ENCODE peak calls at places on chromosome 10, in four cellular contexts. One of them, this sample, is unnamed.

GRCh38 chr10:84232376-84232775 is 7.0 kb upstream of the LRIT2 start:
- DNase-seq in NCI-H2029: no peak
- DNase-seq in endothelial cell: no peak
- DNase-seq in Karpas-422: no peak
- DNase-seq in this sample: no peak

GRCh38 chr10:53601260-53601875 is 828.8 kb upstream of the MBL2 start:
- DNase-seq in NCI-H2029: peak
- DNase-seq in endothelial cell: no peak
- DNase-seq in Karpas-422: peak
- DNase-seq in this sample: no peak

GRCh38 chr10:17238445-17239275 is 10.6 kb downstream of the VIM start:
- DNase-seq in NCI-H2029: no peak
- DNase-seq in endothelial cell: peak
- DNase-seq in Karpas-422: no peak
- DNase-seq in this sample: no peak

GRCh38 chr10:92886334-92886961 is 38.1 kb downstream of the EXOC6 start:
- DNase-seq in NCI-H2029: no peak
- DNase-seq in endothelial cell: no peak
- DNase-seq in Karpas-422: no peak
- DNase-seq in this sample: no peak

GRCh38 chr10:11849272-11849671 is 26.1 kb downstream of the PROSER2 start:
- DNase-seq in NCI-H2029: no peak
- DNase-seq in endothelial cell: no peak
- DNase-seq in Karpas-422: no peak
- DNase-seq in this sample: no peak

GRCh38 chr10:70513848-70514309 is 35.3 kb downstream of the PALD1 start:
- DNase-seq in NCI-H2029: no peak
- DNase-seq in endothelial cell: no peak
- DNase-seq in Karpas-422: peak
- DNase-seq in this sample: no peak

GRCh38 chr10:8061274-8062211 is 7.1 kb downstream of the GATA3 start:
- DNase-seq in NCI-H2029: no peak
- DNase-seq in endothelial cell: no peak
- DNase-seq in Karpas-422: no peak
- DNase-seq in this sample: peak

GRCh38 chr10:13788701-13789447 is 202.1 kb downstream of the PRPF18 start:
- DNase-seq in NCI-H2029: no peak
- DNase-seq in endothelial cell: no peak
- DNase-seq in Karpas-422: no peak
- DNase-seq in this sample: peak

GRCh38 chr10:108358912-108359311 is 1194.4 kb upstream of the SORCS1 start:
- DNase-seq in NCI-H2029: no peak
- DNase-seq in endothelial cell: no peak
- DNase-seq in Karpas-422: no peak
- DNase-seq in this sample: no peak

GRCh38 chr10:123147635-123148413 is at the start of gene HMX2:
- DNase-seq in NCI-H2029: no peak
- DNase-seq in endothelial cell: peak
- DNase-seq in Karpas-422: peak
- DNase-seq in this sample: no peak

GRCh38 chr10:46293832-46294640 is 7.2 kb downstream of the ANTXRL start:
- DNase-seq in NCI-H2029: no peak
- DNase-seq in endothelial cell: peak
- DNase-seq in Karpas-422: peak
- DNase-seq in this sample: no peak

GRCh38 chr10:76547352-76547972 is 1090.1 kb downstream of the KCNMA1 start:
- DNase-seq in NCI-H2029: peak
- DNase-seq in endothelial cell: peak
- DNase-seq in Karpas-422: peak
- DNase-seq in this sample: peak

GRCh38 chr10:89301231-89301630 is 615 bp upstream of the IFIT2 start:
- DNase-seq in NCI-H2029: no peak
- DNase-seq in endothelial cell: no peak
- DNase-seq in Karpas-422: peak
- DNase-seq in this sample: peak

GRCh38 chr10:103715430-103715829 is 139.9 kb downstream of the SH3PXD2A start:
- DNase-seq in NCI-H2029: no peak
- DNase-seq in endothelial cell: no peak
- DNase-seq in Karpas-422: no peak
- DNase-seq in this sample: no peak

GRCh38 chr10:126969310-126969709 is 64.1 kb downstream of the DOCK1 start:
- DNase-seq in NCI-H2029: no peak
- DNase-seq in endothelial cell: no peak
- DNase-seq in Karpas-422: no peak
- DNase-seq in this sample: no peak

GRCh38 chr10:1134156-1134555 is 78.0 kb downstream of the WDR37 start:
- DNase-seq in NCI-H2029: no peak
- DNase-seq in endothelial cell: no peak
- DNase-seq in Karpas-422: no peak
- DNase-seq in this sample: no peak

GRCh38 chr10:119028900-119029612 is 458 bp upstream of the NANOS1 start:
- DNase-seq in NCI-H2029: peak
- DNase-seq in endothelial cell: peak
- DNase-seq in Karpas-422: peak
- DNase-seq in this sample: peak

GRCh38 chr10:88598060-88598459 is 11.5 kb downstream of the LIPJ start:
- DNase-seq in NCI-H2029: no peak
- DNase-seq in endothelial cell: no peak
- DNase-seq in Karpas-422: no peak
- DNase-seq in this sample: no peak

GRCh38 chr10:69870591-69870990 is 68.9 kb downstream of the COL13A1 start:
- DNase-seq in NCI-H2029: no peak
- DNase-seq in endothelial cell: no peak
- DNase-seq in Karpas-422: no peak
- DNase-seq in this sample: no peak

GRCh38 chr10:117967149-117967548 is 79.6 kb downstream of the RAB11FIP2 start:
- DNase-seq in NCI-H2029: no peak
- DNase-seq in endothelial cell: no peak
- DNase-seq in Karpas-422: no peak
- DNase-seq in this sample: no peak

GRCh38 chr10:60044221-60044620 is 137.9 kb upstream of the CCDC6 start:
- DNase-seq in NCI-H2029: no peak
- DNase-seq in endothelial cell: no peak
- DNase-seq in Karpas-422: no peak
- DNase-seq in this sample: no peak

GRCh38 chr10:17379151-17379690 is 75.2 kb downstream of the ST8SIA6 start:
- DNase-seq in NCI-H2029: no peak
- DNase-seq in endothelial cell: no peak
- DNase-seq in Karpas-422: no peak
- DNase-seq in this sample: no peak

GRCh38 chr10:62814901-62815372 is 1.2 kb downstream of the EGR2 start:
- DNase-seq in NCI-H2029: no peak
- DNase-seq in endothelial cell: peak
- DNase-seq in Karpas-422: no peak
- DNase-seq in this sample: no peak

GRCh38 chr10:78502208-78502943 is 468.7 kb downstream of the RPS24 start:
- DNase-seq in NCI-H2029: no peak
- DNase-seq in endothelial cell: no peak
- DNase-seq in Karpas-422: no peak
- DNase-seq in this sample: no peak

GRCh38 chr10:11560076-11560709 is 51.3 kb downstream of the USP6NL start:
- DNase-seq in NCI-H2029: no peak
- DNase-seq in endothelial cell: no peak
- DNase-seq in Karpas-422: peak
- DNase-seq in this sample: no peak

GRCh38 chr10:110006358-110007170 is 1.2 kb upstream of the ADD3 start:
- DNase-seq in NCI-H2029: no peak
- DNase-seq in endothelial cell: peak
- DNase-seq in Karpas-422: no peak
- DNase-seq in this sample: no peak

GRCh38 chr10:123582084-123582989 is 83.8 kb upstream of the GPR26 start:
- DNase-seq in NCI-H2029: no peak
- DNase-seq in endothelial cell: peak
- DNase-seq in Karpas-422: peak
- DNase-seq in this sample: peak

GRCh38 chr10:78991187-78991586 is 77.6 kb upstream of the ZMIZ1 start:
- DNase-seq in NCI-H2029: no peak
- DNase-seq in endothelial cell: no peak
- DNase-seq in Karpas-422: peak
- DNase-seq in this sample: no peak

This sample was measured in naive thymus-derived CD4-positive, alpha-beta T cell.